ENCODE peak calls at places on chromosomes 4 and X, in seven cellular contexts. One of them, this sample, is unnamed.

GRCh38 chrX:100830547-100830946 is 10.4 kb downstream of the CSTF2 start:
- DNase-seq in lower lobe of right lung: no peak
- DNase-seq in WTC11: no peak
- DNase-seq in NCI-H446 treated with DMSO at 0.1 percent for 48 hours: no peak
- DNase-seq in GM10248: no peak
- DNase-seq in stimulated activated CD4-positive, alpha-beta T cell treated with anti-CD3 and anti-CD28 coated beads, Interleukin-2, amount 100 ng/mL, for 24 hours: no peak
- DNase-seq in ELR: no peak
- DNase-seq in this sample: no peak

GRCh38 chr4:16439771-16440170 is 213.5 kb upstream of the TAPT1 start:
- DNase-seq in lower lobe of right lung: no peak
- DNase-seq in WTC11: no peak
- DNase-seq in NCI-H446 treated with DMSO at 0.1 percent for 48 hours: no peak
- DNase-seq in GM10248: no peak
- DNase-seq in stimulated activated CD4-positive, alpha-beta T cell treated with anti-CD3 and anti-CD28 coated beads, Interleukin-2, amount 100 ng/mL, for 24 hours: no peak
- DNase-seq in ELR: no peak
- DNase-seq in this sample: no peak

GRCh38 chrX:147072747-147073146 is 258.2 kb upstream of the CXorf51A start:
- DNase-seq in lower lobe of right lung: no peak
- DNase-seq in WTC11: no peak
- DNase-seq in NCI-H446 treated with DMSO at 0.1 percent for 48 hours: no peak
- DNase-seq in GM10248: no peak
- DNase-seq in stimulated activated CD4-positive, alpha-beta T cell treated with anti-CD3 and anti-CD28 coated beads, Interleukin-2, amount 100 ng/mL, for 24 hours: no peak
- DNase-seq in ELR: no peak
- DNase-seq in this sample: no peak

GRCh38 chrX:11533211-11533651 is 132.5 kb downstream of the ARHGAP6 start:
- DNase-seq in lower lobe of right lung: no peak
- DNase-seq in WTC11: no peak
- DNase-seq in NCI-H446 treated with DMSO at 0.1 percent for 48 hours: peak
- DNase-seq in GM10248: peak
- DNase-seq in stimulated activated CD4-positive, alpha-beta T cell treated with anti-CD3 and anti-CD28 coated beads, Interleukin-2, amount 100 ng/mL, for 24 hours: no peak
- DNase-seq in ELR: peak
- DNase-seq in this sample: no peak

GRCh38 chr4:175106301-175106700 is 188.1 kb downstream of the ADAM29 start:
- DNase-seq in lower lobe of right lung: no peak
- DNase-seq in WTC11: no peak
- DNase-seq in NCI-H446 treated with DMSO at 0.1 percent for 48 hours: no peak
- DNase-seq in GM10248: no peak
- DNase-seq in stimulated activated CD4-positive, alpha-beta T cell treated with anti-CD3 and anti-CD28 coated beads, Interleukin-2, amount 100 ng/mL, for 24 hours: no peak
- DNase-seq in ELR: no peak
- DNase-seq in this sample: no peak

GRCh38 chr4:142406051-142406549 is 440.0 kb downstream of the INPP4B start:
- DNase-seq in lower lobe of right lung: no peak
- DNase-seq in WTC11: no peak
- DNase-seq in NCI-H446 treated with DMSO at 0.1 percent for 48 hours: no peak
- DNase-seq in GM10248: no peak
- DNase-seq in stimulated activated CD4-positive, alpha-beta T cell treated with anti-CD3 and anti-CD28 coated beads, Interleukin-2, amount 100 ng/mL, for 24 hours: no peak
- DNase-seq in ELR: peak
- DNase-seq in this sample: no peak

GRCh38 chr4:86916392-86916791 is 18.4 kb upstream of the AFF1 start:
- DNase-seq in lower lobe of right lung: no peak
- DNase-seq in WTC11: no peak
- DNase-seq in NCI-H446 treated with DMSO at 0.1 percent for 48 hours: no peak
- DNase-seq in GM10248: no peak
- DNase-seq in stimulated activated CD4-positive, alpha-beta T cell treated with anti-CD3 and anti-CD28 coated beads, Interleukin-2, amount 100 ng/mL, for 24 hours: no peak
- DNase-seq in ELR: no peak
- DNase-seq in this sample: no peak

GRCh38 chrX:70554081-70554480 is 109.4 kb downstream of the DLG3 start:
- DNase-seq in lower lobe of right lung: no peak
- DNase-seq in WTC11: no peak
- DNase-seq in NCI-H446 treated with DMSO at 0.1 percent for 48 hours: no peak
- DNase-seq in GM10248: no peak
- DNase-seq in stimulated activated CD4-positive, alpha-beta T cell treated with anti-CD3 and anti-CD28 coated beads, Interleukin-2, amount 100 ng/mL, for 24 hours: no peak
- DNase-seq in ELR: peak
- DNase-seq in this sample: no peak

GRCh38 chr4:165967486-165967885 is 94.4 kb downstream of the TLL1 start:
- DNase-seq in lower lobe of right lung: no peak
- DNase-seq in WTC11: no peak
- DNase-seq in NCI-H446 treated with DMSO at 0.1 percent for 48 hours: no peak
- DNase-seq in GM10248: no peak
- DNase-seq in stimulated activated CD4-positive, alpha-beta T cell treated with anti-CD3 and anti-CD28 coated beads, Interleukin-2, amount 100 ng/mL, for 24 hours: no peak
- DNase-seq in ELR: no peak
- DNase-seq in this sample: no peak

GRCh38 chr4:24262616-24263015 is 321.7 kb downstream of the DHX15 start:
- DNase-seq in lower lobe of right lung: no peak
- DNase-seq in WTC11: no peak
- DNase-seq in NCI-H446 treated with DMSO at 0.1 percent for 48 hours: no peak
- DNase-seq in GM10248: no peak
- DNase-seq in stimulated activated CD4-positive, alpha-beta T cell treated with anti-CD3 and anti-CD28 coated beads, Interleukin-2, amount 100 ng/mL, for 24 hours: no peak
- DNase-seq in ELR: no peak
- DNase-seq in this sample: no peak

GRCh38 chr4:56575820-56576429 is 70.3 kb downstream of the ARL9 start:
- DNase-seq in lower lobe of right lung: no peak
- DNase-seq in WTC11: no peak
- DNase-seq in NCI-H446 treated with DMSO at 0.1 percent for 48 hours: no peak
- DNase-seq in GM10248: peak
- DNase-seq in stimulated activated CD4-positive, alpha-beta T cell treated with anti-CD3 and anti-CD28 coated beads, Interleukin-2, amount 100 ng/mL, for 24 hours: no peak
- DNase-seq in ELR: peak
- DNase-seq in this sample: no peak

GRCh38 chr4:161320377-161320776 is 843.4 kb downstream of the FSTL5 start:
- DNase-seq in lower lobe of right lung: no peak
- DNase-seq in WTC11: peak
- DNase-seq in NCI-H446 treated with DMSO at 0.1 percent for 48 hours: no peak
- DNase-seq in GM10248: peak
- DNase-seq in stimulated activated CD4-positive, alpha-beta T cell treated with anti-CD3 and anti-CD28 coated beads, Interleukin-2, amount 100 ng/mL, for 24 hours: no peak
- DNase-seq in ELR: peak
- DNase-seq in this sample: no peak

GRCh38 chr4:109879081-109879480 is 31.2 kb downstream of the LRIT3 start:
- DNase-seq in lower lobe of right lung: no peak
- DNase-seq in WTC11: no peak
- DNase-seq in NCI-H446 treated with DMSO at 0.1 percent for 48 hours: no peak
- DNase-seq in GM10248: no peak
- DNase-seq in stimulated activated CD4-positive, alpha-beta T cell treated with anti-CD3 and anti-CD28 coated beads, Interleukin-2, amount 100 ng/mL, for 24 hours: no peak
- DNase-seq in ELR: no peak
- DNase-seq in this sample: no peak

GRCh38 chr4:158667651-158668198 is 4.0 kb downstream of the C4orf46 start:
- DNase-seq in lower lobe of right lung: no peak
- DNase-seq in WTC11: peak
- DNase-seq in NCI-H446 treated with DMSO at 0.1 percent for 48 hours: no peak
- DNase-seq in GM10248: peak
- DNase-seq in stimulated activated CD4-positive, alpha-beta T cell treated with anti-CD3 and anti-CD28 coated beads, Interleukin-2, amount 100 ng/mL, for 24 hours: peak
- DNase-seq in ELR: peak
- DNase-seq in this sample: no peak

GRCh38 chrX:14903891-14904290 is 30.7 kb downstream of the MOSPD2 start:
- DNase-seq in lower lobe of right lung: no peak
- DNase-seq in WTC11: no peak
- DNase-seq in NCI-H446 treated with DMSO at 0.1 percent for 48 hours: no peak
- DNase-seq in GM10248: no peak
- DNase-seq in stimulated activated CD4-positive, alpha-beta T cell treated with anti-CD3 and anti-CD28 coated beads, Interleukin-2, amount 100 ng/mL, for 24 hours: no peak
- DNase-seq in ELR: no peak
- DNase-seq in this sample: no peak